ENCODE peak calls at places on chromosome 22, in four cellular contexts. M is HCT116, X is PC-9, L is mesenchymal stem cell. Y is an unnamed sample.

GRCh38 chr22:47041201-47042115 is 279.0 kb downstream of the TBC1D22A start:
- DNase-seq in X (no peak), M (no peak), L (no peak), Y (no peak)

GRCh38 chr22:30754971-30755759 is 60.5 kb downstream of the OSBP2 start:
- DNase-seq in L (peak; percentile 77), X (peak; percentile 69), M (peak; percentile 66), Y (peak; percentile 92)

GRCh38 chr22:40237788-40238424 is 60.2 kb downstream of the TNRC6B start:
- DNase-seq in M (no peak), X (no peak), L (no peak), Y (no peak)

GRCh38 chr22:31945971-31946680 is 1.8 kb downstream of the YWHAH start:
- DNase-seq in L (peak; percentile 57), M (no peak), X (no peak), Y (no peak)

GRCh38 chr22:21082248-21082647 is 36.5 kb downstream of the LRRC74B start:
- DNase-seq in M (no peak), X (no peak), L (no peak), Y (no peak)

GRCh38 chr22:27987557-27987956 is 68.5 kb upstream of the PITPNB start:
- DNase-seq in L (peak; percentile 79), X (no peak), M (no peak), Y (no peak)

GRCh38 chr22:35540600-35541253 is at the start of gene RASD2:
- DNase-seq in L (peak; percentile 51), M (no peak), X (peak; percentile 63), Y (peak; percentile 67)

GRCh38 chr22:44243761-44244160 is 63.0 kb downstream of the PARVG start:
- DNase-seq in L (no peak), X (no peak), M (no peak), Y (no peak)

GRCh38 chr22:28594784-28595324 is 84.8 kb downstream of the TTC28 start:
- DNase-seq in X (peak; percentile 36), L (peak; percentile 68), M (peak; percentile 35), Y (peak; percentile 82)

GRCh38 chr22:30875481-30876215 is 92.9 kb downstream of the MORC2 start:
- DNase-seq in X (no peak), M (no peak), L (no peak), Y (no peak)

GRCh38 chr22:30481711-30482110 is 9.9 kb upstream of the SEC14L3 start:
- DNase-seq in M (no peak), X (no peak), L (no peak), Y (no peak)

GRCh38 chr22:47837703-47838102 is 1075.3 kb downstream of the TBC1D22A start:
- DNase-seq in L (no peak), X (no peak), M (peak; percentile 13), Y (peak; percentile 32)

GRCh38 chr22:23522642-23523251 is 57.3 kb downstream of the IGLL1 start:
- DNase-seq in L (peak; percentile 79), M (no peak), X (no peak), Y (peak; percentile 27)

DNA sequence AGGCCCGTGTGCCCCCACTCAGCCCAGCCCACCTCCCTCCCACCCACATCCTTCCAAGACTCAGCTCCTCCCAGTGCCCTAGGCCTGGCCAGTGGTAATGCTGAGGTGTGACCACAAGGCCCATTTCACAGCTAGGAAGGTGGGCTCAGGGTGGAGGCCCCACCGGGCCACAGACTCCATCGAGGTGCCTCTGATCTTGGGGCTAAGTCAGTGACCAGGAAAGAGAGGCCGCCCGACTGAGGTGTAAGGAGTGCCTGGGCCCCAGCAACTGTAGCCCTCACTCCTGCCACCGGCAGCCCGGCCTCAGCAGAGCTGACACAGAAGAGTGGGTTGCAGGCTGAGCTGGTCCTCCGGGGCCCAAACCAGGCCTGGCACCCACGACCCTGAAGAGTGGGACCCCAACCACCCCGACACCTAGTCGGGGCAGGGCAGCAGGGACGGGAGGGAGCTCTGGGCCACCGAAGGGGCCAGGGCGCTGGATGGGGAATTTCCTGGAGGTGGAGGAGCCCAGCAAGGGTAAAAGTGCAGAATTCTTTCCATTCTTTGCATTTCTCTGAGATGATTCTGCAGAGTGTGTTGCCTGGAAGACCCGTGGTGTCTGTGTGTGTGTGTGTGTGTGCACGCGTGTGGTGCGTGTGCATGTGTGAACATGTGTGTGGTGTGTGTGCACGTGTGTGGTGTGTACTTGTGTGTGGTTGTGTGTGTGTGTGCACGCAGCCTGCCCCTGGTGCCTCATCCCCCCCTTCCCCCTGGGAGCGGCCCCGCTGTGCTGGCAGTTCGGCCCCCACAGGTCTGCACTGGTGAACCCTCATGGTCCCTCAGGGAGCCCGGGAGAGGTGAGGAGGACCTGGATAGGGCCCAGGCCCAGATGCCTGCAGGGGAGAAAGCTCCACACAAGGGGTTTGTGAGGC is 8.3 kb upstream of the PIM3 start:
- DNase-seq in L (peak; percentile 78), M (no peak), X (peak; percentile 68), Y (no peak)
- H2AFZ ChIP-seq in L (no peak overlapping the region), M (no peak overlapping the region), X (no peak overlapping the region), Y (no peak overlapping the region)

GRCh38 chr22:43116932-43117331 is 6.4 kb downstream of the BIK start:
- DNase-seq in M (no peak), L (no peak), X (no peak), Y (no peak)

GRCh38 chr22:43113516-43114251 is 3.1 kb downstream of the BIK start:
- DNase-seq in X (peak; percentile 53), M (no peak), L (no peak), Y (no peak)

GRCh38 chr22:43114958-43115357 is 4.4 kb downstream of the BIK start:
- DNase-seq in L (no peak), X (no peak), M (no peak), Y (no peak)

GRCh38 chr22:43118953-43119458 is 8.5 kb downstream of the BIK start:
- DNase-seq in L (no peak), M (no peak), X (no peak), Y (no peak)

DNA sequence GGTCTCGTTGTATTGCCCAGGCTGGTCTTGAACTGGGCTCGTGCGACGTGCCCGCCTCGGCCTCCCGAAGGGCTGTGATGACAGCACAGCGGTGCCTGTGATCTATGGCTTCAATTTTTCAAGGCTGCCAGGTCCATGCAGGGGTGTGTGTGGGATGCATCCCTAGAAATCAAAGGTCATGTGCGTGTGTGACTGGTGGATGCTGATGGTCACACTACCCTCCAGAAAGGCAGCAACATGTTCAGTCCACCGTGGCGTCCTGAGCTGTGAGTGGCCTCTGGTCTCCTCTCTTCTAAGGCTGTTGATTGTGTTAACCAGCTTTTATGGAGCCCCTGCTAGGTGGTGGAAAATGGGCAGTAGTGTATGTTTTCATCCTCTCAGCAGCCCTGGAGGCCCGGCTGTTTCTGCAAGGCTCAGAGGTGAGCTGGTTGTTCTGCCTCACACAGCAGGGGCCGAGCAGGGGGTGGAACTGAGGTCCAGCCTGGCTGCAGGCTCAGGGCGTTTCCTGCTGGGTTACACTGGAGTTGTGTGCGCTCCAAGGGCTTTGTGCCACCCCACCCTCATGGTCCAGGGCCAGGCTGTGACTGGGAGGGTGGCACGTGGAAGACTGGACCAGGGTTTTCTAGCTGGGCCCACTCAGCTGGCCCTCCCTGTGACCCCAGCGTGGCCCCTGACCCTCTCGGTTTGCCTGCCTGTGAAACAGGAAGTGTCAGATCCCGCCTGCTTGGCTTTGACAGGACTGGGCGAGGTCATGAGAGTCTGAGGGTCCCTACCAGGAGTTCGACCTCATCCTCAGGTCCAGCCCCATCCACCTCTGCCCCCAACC is 7.7 kb downstream of the BIK start:
- DNase-seq in X (no peak), M (no peak), L (no peak), Y (no peak)
- H2AFZ ChIP-seq in X (no peak overlapping the region), M (no peak overlapping the region), L (no peak overlapping the region), Y (no peak overlapping the region)

DNA sequence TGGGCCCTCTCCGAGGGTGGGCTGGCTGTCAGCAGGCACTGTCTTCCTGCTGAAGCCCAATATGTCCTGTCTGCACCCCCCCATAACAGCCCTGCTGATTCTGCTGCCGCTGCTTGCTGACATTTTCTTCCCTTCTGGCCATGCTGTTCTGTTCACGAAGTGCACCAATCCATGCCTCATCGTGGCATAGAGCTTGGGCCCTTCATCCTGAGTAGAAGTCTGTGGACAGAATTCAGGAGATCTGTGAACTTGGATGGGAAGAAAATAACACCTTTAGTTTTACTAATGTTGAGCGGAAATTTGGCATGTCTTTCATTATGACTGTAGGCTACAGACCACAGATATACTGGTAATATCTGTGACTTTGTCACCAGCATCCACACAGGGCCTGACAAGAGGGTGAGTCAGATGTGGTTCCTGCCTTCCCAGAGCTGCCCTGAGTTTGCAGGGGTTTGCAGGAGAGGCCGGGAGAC is 14.1 kb upstream of the KIAA0930 start:
- DNase-seq in X (no peak), L (no peak), M (no peak), Y (no peak)
- H2AFZ ChIP-seq in X (no peak overlapping the region), L (peak overlapping the region; percentile 51), M (no peak overlapping the region), Y (no peak overlapping the region)

GRCh38 chr22:19984851-19985811 is 31.5 kb downstream of the ARVCF start:
- DNase-seq in X (no peak), M (no peak), L (no peak), Y (no peak)
- H2AFZ ChIP-seq in X (no peak overlapping the region), M (no peak overlapping the region), L (no peak overlapping the region), Y (no peak overlapping the region)

DNA sequence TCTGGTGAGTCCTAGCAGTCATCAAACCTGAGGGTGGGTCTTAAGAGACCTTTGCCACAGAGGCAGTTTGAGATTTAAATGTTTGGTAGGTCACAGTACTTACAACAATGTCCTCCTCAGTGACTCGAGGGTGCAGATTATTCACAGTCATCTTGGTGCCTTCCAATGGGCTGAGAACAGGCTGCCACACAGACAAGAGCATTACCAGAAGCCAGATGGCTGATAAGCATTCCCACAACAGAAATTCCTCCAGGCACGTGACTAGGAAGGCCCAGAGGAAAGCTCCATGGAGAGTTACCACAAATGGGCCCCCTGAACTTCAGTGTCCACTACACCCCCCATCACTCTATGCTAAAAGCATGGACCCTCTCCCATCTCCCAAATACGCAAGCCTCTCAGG is 19.2 kb downstream of the POLDIP3 start:
- DNase-seq in L (peak; percentile 85), X (no peak), M (no peak), Y (no peak)
- H2AFZ ChIP-seq in L (no peak overlapping the region), X (no peak overlapping the region), M (no peak overlapping the region), Y (no peak overlapping the region)

DNA sequence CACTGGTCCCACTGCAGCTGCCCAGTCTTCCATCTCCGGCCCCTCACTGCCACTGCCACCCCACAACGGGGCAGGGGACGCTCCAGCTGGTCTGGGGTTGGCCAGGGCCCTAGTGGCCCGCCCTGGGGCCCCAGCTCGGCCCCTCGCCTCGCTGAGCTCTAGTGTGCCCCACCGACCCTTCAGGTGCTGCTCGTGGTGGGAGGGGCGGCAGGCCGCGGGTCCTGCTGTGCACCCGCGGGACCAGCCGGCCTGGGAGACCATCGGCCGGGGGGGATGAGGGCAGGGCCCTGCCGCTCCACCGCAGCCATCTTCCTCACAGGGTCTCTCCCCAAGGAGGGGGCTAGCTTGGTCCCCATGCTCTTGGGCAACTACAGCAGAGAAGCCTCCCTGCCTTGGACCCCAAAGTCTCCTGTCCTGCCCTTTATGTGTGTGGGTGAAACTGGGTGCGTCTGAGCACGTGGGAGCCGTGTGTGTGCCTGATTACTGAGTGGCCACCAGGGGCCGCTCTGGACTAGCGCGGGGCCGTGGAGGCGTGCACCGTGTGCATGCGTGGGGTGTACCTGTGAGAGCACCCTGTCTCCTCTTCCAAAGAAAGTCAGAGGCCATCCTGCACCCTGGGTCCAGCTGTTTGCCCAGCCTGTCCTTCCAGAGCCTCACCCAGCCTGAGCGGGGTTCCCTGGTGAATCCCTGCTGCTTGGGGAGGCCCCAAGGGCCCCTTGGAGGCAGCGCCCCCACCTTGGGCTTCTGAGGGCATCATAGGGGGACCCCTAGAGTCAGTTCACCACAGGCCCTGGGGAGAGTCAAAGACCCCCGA is 6.0 kb upstream of the ACR start:
- DNase-seq in L (peak; percentile 34), X (peak; percentile 49), M (peak; percentile 15), Y (peak; percentile 42)
- H2AFZ ChIP-seq in L (no peak overlapping the region), X (no peak overlapping the region), M (no peak overlapping the region), Y (no peak overlapping the region)

Y was measured in GM23338.